ENCODE peak calls at places on chromosome 3, in four cellular contexts. S, W, T and M are unnamed samples.

GRCh38 chr3:72262707-72263106 is 477.8 kb upstream of the PROK2 start:
- DNase-seq in S (no peak), W (no peak), T (no peak), M (no peak)

GRCh38 chr3:160953681-160954080 is 151.5 kb downstream of the B3GALNT1 start:
- DNase-seq in S (no peak), W (no peak), T (no peak), M (no peak)

GRCh38 chr3:63135362-63135761 is 142.7 kb upstream of the SYNPR start:
- DNase-seq in S (no peak), W (peak; percentile 79), T (no peak), M (no peak)

GRCh38 chr3:111936967-111937366 is 41.9 kb upstream of the ABHD10 start:
- DNase-seq in S (peak; percentile 50), W (no peak), T (no peak), M (no peak)

GRCh38 chr3:109831403-109831802 is 494.1 kb upstream of the DPPA4 start:
- DNase-seq in S (no peak), W (peak; percentile 6), T (peak; percentile 36), M (peak; percentile 71)

GRCh38 chr3:171770689-171771620 is 39.3 kb downstream of the PLD1 start:
- DNase-seq in S (peak; percentile 92), W (peak; percentile 87), T (no peak), M (peak; percentile 60)

GRCh38 chr3:31634485-31634884 is 101.8 kb downstream of the STT3B start:
- DNase-seq in S (peak; percentile 70), W (no peak), T (no peak), M (no peak)

GRCh38 chr3:118108176-118108575 is 926.5 kb downstream of the IGSF11 start:
- DNase-seq in S (no peak), W (no peak), T (no peak), M (no peak)

GRCh38 chr3:13564751-13565560 is 16.0 kb downstream of the FBLN2 start:
- DNase-seq in S (no peak), W (no peak), T (no peak), M (peak; percentile 57)

GRCh38 chr3:11445883-11446282 is 173.7 kb downstream of the ATG7 start:
- DNase-seq in S (peak; percentile 37), W (no peak), T (no peak), M (no peak)

GRCh38 chr3:19559724-19560442 is 374.1 kb downstream of the EFHB start:
- DNase-seq in S (no peak), W (no peak), T (no peak), M (no peak)

GRCh38 chr3:177351195-177351594 is 153.9 kb upstream of the TBL1XR1 start:
- DNase-seq in S (no peak), W (no peak), T (no peak), M (no peak)

GRCh38 chr3:129365296-129365695 is 63.1 kb downstream of the EFCAB12 start:
- DNase-seq in S (no peak), W (no peak), T (no peak), M (no peak)

GRCh38 chr3:6785726-6786125 is 75.2 kb upstream of the GRM7 start:
- DNase-seq in S (no peak), W (no peak), T (no peak), M (no peak)

GRCh38 chr3:113629941-113630340 is 66.5 kb downstream of the USF3 start:
- DNase-seq in S (no peak), W (no peak), T (no peak), M (no peak)

GRCh38 chr3:72887723-72888545 is at the start of gene GXYLT2:
- DNase-seq in S (peak; percentile 71), W (peak; percentile 89), T (peak; percentile 19), M (peak; percentile 87)

GRCh38 chr3:127488141-127488672 is 102.3 kb downstream of the TPRA1 start:
- DNase-seq in S (no peak), W (no peak), T (no peak), M (peak; percentile 19)

GRCh38 chr3:24111711-24112110 is 166.6 kb downstream of the NR1D2 start:
- DNase-seq in S (no peak), W (no peak), T (no peak), M (no peak)

GRCh38 chr3:120111898-120112297 is 17.7 kb upstream of the GSK3B start:
- DNase-seq in S (no peak), W (no peak), T (no peak), M (no peak)

GRCh38 chr3:49132073-49132436 is 795 bp downstream of the LAMB2 start:
- DNase-seq in S (no peak), W (no peak), T (no peak), M (no peak)

GRCh38 chr3:49132437-49133225 is at the start of gene LAMB2:
- DNase-seq in S (peak; percentile 74), W (peak; percentile 97), T (peak; percentile 39), M (peak; percentile 82)

GRCh38 chr3:49131576-49131975 is 1.3 kb downstream of the LAMB2 start:
- DNase-seq in S (no peak), W (no peak), T (no peak), M (no peak)

GRCh38 chr3:49134471-49135265 is 1.8 kb upstream of the LAMB2 start:
- DNase-seq in S (no peak), W (peak; percentile 37), T (no peak), M (no peak)

GRCh38 chr3:49133226-49133951 is 539 bp upstream of the LAMB2 start:
- DNase-seq in S (peak; percentile 85), W (peak; percentile 92), T (no peak), M (peak; percentile 81)
- H3K4ac ChIP-seq in S (peak overlapping the region; percentile 98), W (peak overlapping the region; percentile 92), T (peak overlapping the region; percentile 60), M (no peak overlapping the region)

GRCh38 chr3:56825579-56826438 is 24.1 kb upstream of the ARHGEF3 start:
- DNase-seq in S (no peak), W (peak; percentile 29), T (no peak), M (no peak)
- H3K27ac ChIP-seq in S (no peak overlapping the region), W (no peak overlapping the region), T (no peak overlapping the region), M (no peak overlapping the region)

DNA sequence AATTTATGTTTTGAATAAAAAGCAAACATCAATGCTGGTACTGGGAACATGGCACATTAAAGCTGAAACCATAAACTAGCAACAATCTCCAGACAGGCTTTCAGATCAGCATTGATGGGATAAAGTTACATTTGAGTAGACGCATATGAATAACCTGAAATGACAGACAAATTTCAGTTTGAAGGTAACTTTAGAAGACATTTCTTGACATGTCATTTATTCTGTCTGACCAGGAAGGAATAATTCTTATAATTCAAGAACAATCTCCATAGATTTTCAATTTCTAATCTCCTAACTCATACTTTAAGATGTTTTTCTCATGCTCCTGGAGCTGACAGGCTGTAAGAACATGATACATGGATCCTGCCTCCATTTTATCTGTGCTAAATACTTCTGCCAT is 69.8 kb downstream of the PLCH1 start:
- DNase-seq in S (no peak), W (no peak), T (no peak), M (no peak)
- H4K5ac ChIP-seq in S (no peak overlapping the region), W (no peak overlapping the region), T (no peak overlapping the region), M (no peak overlapping the region)

DNA sequence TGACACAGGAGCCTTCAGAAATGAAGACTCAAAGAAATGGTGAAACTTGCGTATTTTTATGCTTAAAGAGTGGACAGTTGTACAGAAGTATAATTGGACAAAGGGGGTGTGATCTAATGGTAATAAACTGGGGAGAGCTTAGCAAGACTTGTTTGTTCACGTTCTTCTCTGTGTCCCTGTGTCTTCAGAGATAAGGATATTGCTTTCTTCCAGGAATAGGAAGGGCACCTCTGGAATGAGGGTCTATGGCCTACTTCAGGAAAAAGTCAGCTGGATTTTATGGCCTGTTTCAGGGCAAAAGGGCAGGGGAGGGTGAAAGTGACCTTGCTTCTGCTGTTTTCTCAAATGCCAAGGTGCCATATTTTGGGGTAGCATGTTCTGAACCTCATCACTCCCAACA is 4.5 kb upstream of the TOPAZ1 start:
- DNase-seq in S (no peak), W (no peak), T (no peak), M (no peak)
- H3K4ac ChIP-seq in S (no peak overlapping the region), W (no peak overlapping the region), T (no peak overlapping the region), M (no peak overlapping the region)

GRCh38 chr3:130849111-130849552 is 44.8 kb upstream of the ATP2C1 start:
- DNase-seq in S (no peak), W (no peak), T (no peak), M (no peak)

GRCh38 chr3:130846181-130846580 is 47.7 kb upstream of the ATP2C1 start:
- DNase-seq in S (no peak), W (no peak), T (no peak), M (no peak)

GRCh38 chr3:130854208-130854864 is 39.5 kb upstream of the ATP2C1 start:
- DNase-seq in S (no peak), W (no peak), T (no peak), M (no peak)

GRCh38 chr3:130850846-130851245 is 43.0 kb upstream of the ATP2C1 start:
- DNase-seq in S (no peak), W (no peak), T (no peak), M (no peak)

GRCh38 chr3:130850044-130850797 is 43.7 kb upstream of the ATP2C1 start:
- DNase-seq in S (peak; percentile 46), W (peak; percentile 8), T (no peak), M (no peak)
- H3K27ac ChIP-seq in S (no peak overlapping the region), W (no peak overlapping the region), T (no peak overlapping the region), M (no peak overlapping the region)